ENCODE peak calls at places on chromosomes 11 and 22, in eight cellular contexts. One of them, this sample, is unnamed.

GRCh38 chr22:37803195-37803635 is 4.5 kb upstream of the GCAT start:
- DNase-seq in neural progenitor cell: peak
- DNase-seq in fibroblast of villous mesenchyme: no peak
- DNase-seq in astrocyte of the spinal cord: no peak
- DNase-seq in GM23338: peak
- DNase-seq in thoracic aorta: no peak
- DNase-seq in psoas muscle: no peak
- DNase-seq in MCF 10A: no peak
- DNase-seq in this sample: peak

GRCh38 chr11:118565062-118565461 is 669 bp downstream of the IFT46 start:
- DNase-seq in neural progenitor cell: no peak
- DNase-seq in fibroblast of villous mesenchyme: no peak
- DNase-seq in astrocyte of the spinal cord: no peak
- DNase-seq in GM23338: peak
- DNase-seq in thoracic aorta: peak
- DNase-seq in psoas muscle: peak
- DNase-seq in MCF 10A: no peak
- DNase-seq in this sample: no peak

GRCh38 chr11:75813622-75814039 is 1.4 kb upstream of the UVRAG start:
- DNase-seq in neural progenitor cell: no peak
- DNase-seq in fibroblast of villous mesenchyme: no peak
- DNase-seq in astrocyte of the spinal cord: no peak
- DNase-seq in GM23338: no peak
- DNase-seq in thoracic aorta: no peak
- DNase-seq in psoas muscle: no peak
- DNase-seq in MCF 10A: peak
- DNase-seq in this sample: no peak

GRCh38 chr22:36439481-36440271 is 41.8 kb downstream of the TXN2 start:
- DNase-seq in neural progenitor cell: no peak
- DNase-seq in fibroblast of villous mesenchyme: peak
- DNase-seq in astrocyte of the spinal cord: peak
- DNase-seq in GM23338: no peak
- DNase-seq in thoracic aorta: no peak
- DNase-seq in psoas muscle: peak
- DNase-seq in MCF 10A: peak
- DNase-seq in this sample: no peak

GRCh38 chr11:61587951-61588695 is 7.2 kb upstream of the SYT7 start:
- DNase-seq in neural progenitor cell: peak
- DNase-seq in fibroblast of villous mesenchyme: no peak
- DNase-seq in astrocyte of the spinal cord: no peak
- DNase-seq in GM23338: peak
- DNase-seq in thoracic aorta: no peak
- DNase-seq in psoas muscle: peak
- DNase-seq in MCF 10A: peak
- DNase-seq in this sample: peak

GRCh38 chr11:83724704-83725114 is 438.5 kb upstream of the CCDC90B start:
- DNase-seq in neural progenitor cell: peak
- DNase-seq in fibroblast of villous mesenchyme: peak
- DNase-seq in astrocyte of the spinal cord: no peak
- DNase-seq in GM23338: peak
- DNase-seq in thoracic aorta: no peak
- DNase-seq in psoas muscle: no peak
- DNase-seq in MCF 10A: peak
- DNase-seq in this sample: peak

GRCh38 chr11:133669371-133670046 is 137.2 kb upstream of the OPCML start:
- DNase-seq in neural progenitor cell: peak
- DNase-seq in fibroblast of villous mesenchyme: no peak
- DNase-seq in astrocyte of the spinal cord: no peak
- DNase-seq in GM23338: peak
- DNase-seq in thoracic aorta: no peak
- DNase-seq in psoas muscle: no peak
- DNase-seq in MCF 10A: no peak
- DNase-seq in this sample: no peak

GRCh38 chr11:57584341-57584740 is 13.1 kb upstream of the SERPING1 start:
- DNase-seq in neural progenitor cell: peak
- DNase-seq in fibroblast of villous mesenchyme: no peak
- DNase-seq in astrocyte of the spinal cord: no peak
- DNase-seq in GM23338: no peak
- DNase-seq in thoracic aorta: no peak
- DNase-seq in psoas muscle: no peak
- DNase-seq in MCF 10A: no peak
- DNase-seq in this sample: peak

GRCh38 chr11:64356498-64357411 is 2.2 kb upstream of the RPS6KA4 start:
- DNase-seq in neural progenitor cell: peak
- DNase-seq in fibroblast of villous mesenchyme: peak
- DNase-seq in astrocyte of the spinal cord: peak
- DNase-seq in GM23338: peak
- DNase-seq in thoracic aorta: no peak
- DNase-seq in psoas muscle: no peak
- DNase-seq in MCF 10A: peak
- DNase-seq in this sample: peak

DNA sequence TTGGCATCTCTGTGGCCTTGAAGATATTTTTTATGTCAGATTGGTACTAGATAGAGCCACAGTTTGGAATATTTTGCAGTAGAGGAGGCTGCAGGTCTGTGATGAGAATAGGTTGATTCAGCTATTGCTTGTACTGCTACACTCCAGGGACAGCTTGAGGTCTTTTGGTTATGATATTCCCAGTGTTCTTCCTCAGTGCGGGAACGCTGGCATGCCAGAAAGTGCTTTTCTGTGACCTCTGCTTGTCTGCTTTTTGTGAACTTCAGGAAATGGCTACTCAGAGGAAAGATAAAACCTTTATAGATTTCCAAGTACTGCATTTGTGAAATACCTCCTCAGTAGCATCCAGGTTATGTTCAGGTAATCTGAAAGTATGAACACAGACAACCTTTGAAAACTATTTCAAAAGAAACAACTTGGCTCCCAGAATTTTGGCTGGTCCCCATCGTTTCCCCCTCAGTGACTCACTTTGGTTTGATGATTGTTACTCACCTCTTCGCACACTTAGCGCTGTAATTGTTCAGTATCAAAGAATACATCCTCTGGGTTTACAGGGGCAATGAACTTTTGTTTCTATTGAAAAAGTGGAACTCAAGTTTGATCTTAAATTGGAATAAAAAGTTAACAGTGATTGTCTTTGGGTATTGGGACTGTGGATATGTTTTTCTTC is 191.4 kb downstream of the HIPK3 start:
- DNase-seq in neural progenitor cell: no peak
- DNase-seq in fibroblast of villous mesenchyme: no peak
- DNase-seq in astrocyte of the spinal cord: no peak
- DNase-seq in GM23338: no peak
- DNase-seq in thoracic aorta: no peak
- DNase-seq in psoas muscle: no peak
- DNase-seq in MCF 10A: peak
- DNase-seq in this sample: no peak
- TF ChIP-seq CTCF in neural progenitor cell: no peak
- TF ChIP-seq CTCF in fibroblast of villous mesenchyme: no peak
- TF ChIP-seq CTCF in astrocyte of the spinal cord: no peak
- TF ChIP-seq CTCF in GM23338: no peak
- TF ChIP-seq CTCF in thoracic aorta: no peak
- TF ChIP-seq CTCF in psoas muscle: no peak
- TF ChIP-seq CTCF in MCF 10A: no peak
- TF ChIP-seq CTCF in this sample: no peak

GRCh38 chr11:68019486-68019885 is 9.4 kb downstream of the ALDH3B1 start:
- DNase-seq in neural progenitor cell: no peak
- DNase-seq in fibroblast of villous mesenchyme: no peak
- DNase-seq in astrocyte of the spinal cord: no peak
- DNase-seq in GM23338: no peak
- DNase-seq in thoracic aorta: no peak
- DNase-seq in psoas muscle: no peak
- DNase-seq in MCF 10A: no peak
- DNase-seq in this sample: no peak

GRCh38 chr11:68018730-68019190 is 8.6 kb downstream of the ALDH3B1 start:
- DNase-seq in neural progenitor cell: no peak
- DNase-seq in fibroblast of villous mesenchyme: no peak
- DNase-seq in astrocyte of the spinal cord: no peak
- DNase-seq in GM23338: no peak
- DNase-seq in thoracic aorta: no peak
- DNase-seq in psoas muscle: no peak
- DNase-seq in MCF 10A: no peak
- DNase-seq in this sample: no peak

GRCh38 chr11:68020575-68020974 is 9.9 kb upstream of the NDUFS8 start:
- DNase-seq in neural progenitor cell: peak
- DNase-seq in fibroblast of villous mesenchyme: peak
- DNase-seq in astrocyte of the spinal cord: no peak
- DNase-seq in GM23338: peak
- DNase-seq in thoracic aorta: no peak
- DNase-seq in psoas muscle: no peak
- DNase-seq in MCF 10A: peak
- DNase-seq in this sample: no peak

GRCh38 chr11:68022531-68022930 is 8.0 kb upstream of the NDUFS8 start:
- DNase-seq in neural progenitor cell: no peak
- DNase-seq in fibroblast of villous mesenchyme: no peak
- DNase-seq in astrocyte of the spinal cord: no peak
- DNase-seq in GM23338: no peak
- DNase-seq in thoracic aorta: no peak
- DNase-seq in psoas muscle: no peak
- DNase-seq in MCF 10A: no peak
- DNase-seq in this sample: no peak

DNA sequence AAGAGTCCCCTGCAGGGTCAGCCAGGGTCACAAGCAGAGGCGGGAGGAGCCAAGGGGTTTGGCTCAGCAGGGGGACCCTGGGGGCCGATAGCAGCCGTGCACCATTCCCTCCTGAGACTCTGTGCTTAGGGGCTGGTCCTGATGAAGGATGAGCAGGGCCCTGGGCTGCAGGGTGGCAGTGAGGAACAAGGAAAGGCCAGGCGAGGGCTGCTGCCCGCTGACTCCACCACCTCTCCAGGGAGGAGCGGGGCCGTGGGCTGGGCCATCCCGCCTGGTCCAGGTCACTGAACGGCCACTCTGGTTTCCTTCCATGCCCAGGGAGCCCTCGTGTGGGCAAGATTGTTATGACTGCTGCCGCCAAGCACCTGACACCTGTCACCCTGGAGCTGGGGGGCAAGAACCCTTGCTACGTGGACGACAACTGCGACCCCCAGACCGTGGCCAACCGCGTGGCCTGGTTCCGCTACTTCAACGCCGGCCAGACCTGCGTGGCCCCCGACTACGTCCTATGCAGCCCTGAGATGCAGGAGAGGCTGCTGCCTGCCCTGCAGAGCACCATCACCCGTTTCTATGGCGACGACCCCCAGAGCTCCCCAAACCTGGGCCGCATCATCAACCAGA is 9.2 kb upstream of the NDUFS8 start:
- DNase-seq in neural progenitor cell: peak
- DNase-seq in fibroblast of villous mesenchyme: no peak
- DNase-seq in astrocyte of the spinal cord: no peak
- DNase-seq in GM23338: peak
- DNase-seq in thoracic aorta: no peak
- DNase-seq in psoas muscle: no peak
- DNase-seq in MCF 10A: peak
- DNase-seq in this sample: no peak
- TF ChIP-seq CTCF in neural progenitor cell: peak
- TF ChIP-seq CTCF in fibroblast of villous mesenchyme: peak
- TF ChIP-seq CTCF in astrocyte of the spinal cord: peak
- TF ChIP-seq CTCF in GM23338: peak
- TF ChIP-seq CTCF in thoracic aorta: no peak
- TF ChIP-seq CTCF in psoas muscle: peak
- TF ChIP-seq CTCF in MCF 10A: peak
- TF ChIP-seq CTCF in this sample: peak

DNA sequence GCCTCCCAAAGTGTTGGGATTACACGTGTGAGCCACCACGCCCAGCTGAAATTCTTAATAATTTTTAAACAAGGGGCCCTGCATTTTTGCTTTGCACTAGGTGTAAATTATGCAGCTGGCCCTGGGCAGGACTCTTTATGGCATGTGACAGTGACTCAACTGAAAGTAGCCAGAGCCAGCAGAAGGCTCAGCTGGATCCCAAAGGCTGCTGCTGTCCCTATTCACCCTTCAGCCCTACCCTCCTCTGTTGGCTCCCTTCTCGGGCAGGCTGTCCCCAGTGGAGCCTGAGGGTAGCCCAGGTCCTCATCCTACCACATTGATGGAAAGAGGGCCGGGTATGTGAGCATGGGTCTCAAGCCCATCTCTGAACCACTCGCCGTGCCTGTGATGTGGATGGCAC is 45.6 kb downstream of the CD82 start:
- DNase-seq in neural progenitor cell: no peak
- DNase-seq in fibroblast of villous mesenchyme: peak
- DNase-seq in astrocyte of the spinal cord: no peak
- DNase-seq in GM23338: no peak
- DNase-seq in thoracic aorta: no peak
- DNase-seq in psoas muscle: no peak
- DNase-seq in MCF 10A: no peak
- DNase-seq in this sample: no peak
- TF ChIP-seq CTCF in neural progenitor cell: no peak
- TF ChIP-seq CTCF in fibroblast of villous mesenchyme: no peak
- TF ChIP-seq CTCF in astrocyte of the spinal cord: no peak
- TF ChIP-seq CTCF in GM23338: no peak
- TF ChIP-seq CTCF in thoracic aorta: no peak
- TF ChIP-seq CTCF in psoas muscle: no peak
- TF ChIP-seq CTCF in MCF 10A: no peak
- TF ChIP-seq CTCF in this sample: no peak

GRCh38 chr11:132402056-132402684 is 1031.8 kb downstream of the NTM start:
- DNase-seq in neural progenitor cell: peak
- DNase-seq in fibroblast of villous mesenchyme: no peak
- DNase-seq in astrocyte of the spinal cord: peak
- DNase-seq in GM23338: peak
- DNase-seq in thoracic aorta: no peak
- DNase-seq in psoas muscle: no peak
- DNase-seq in MCF 10A: no peak
- DNase-seq in this sample: peak
- TF ChIP-seq CTCF in neural progenitor cell: peak
- TF ChIP-seq CTCF in fibroblast of villous mesenchyme: no peak
- TF ChIP-seq CTCF in astrocyte of the spinal cord: peak
- TF ChIP-seq CTCF in GM23338: peak
- TF ChIP-seq CTCF in thoracic aorta: no peak
- TF ChIP-seq CTCF in psoas muscle: no peak
- TF ChIP-seq CTCF in MCF 10A: no peak
- TF ChIP-seq CTCF in this sample: peak

GRCh38 chr11:112345708-112346107 is 85.0 kb upstream of the PLET1 start:
- DNase-seq in neural progenitor cell: peak
- DNase-seq in fibroblast of villous mesenchyme: peak
- DNase-seq in astrocyte of the spinal cord: no peak
- DNase-seq in GM23338: peak
- DNase-seq in thoracic aorta: no peak
- DNase-seq in psoas muscle: no peak
- DNase-seq in MCF 10A: no peak
- DNase-seq in this sample: no peak
- TF ChIP-seq CTCF in neural progenitor cell: peak
- TF ChIP-seq CTCF in fibroblast of villous mesenchyme: peak
- TF ChIP-seq CTCF in astrocyte of the spinal cord: no peak
- TF ChIP-seq CTCF in GM23338: peak
- TF ChIP-seq CTCF in thoracic aorta: no peak
- TF ChIP-seq CTCF in psoas muscle: no peak
- TF ChIP-seq CTCF in MCF 10A: peak
- TF ChIP-seq CTCF in this sample: peak

GRCh38 chr11:66834539-66834845 is 8.7 kb upstream of the RCE1 start:
- DNase-seq in neural progenitor cell: no peak
- DNase-seq in fibroblast of villous mesenchyme: no peak
- DNase-seq in astrocyte of the spinal cord: no peak
- DNase-seq in GM23338: no peak
- DNase-seq in thoracic aorta: no peak
- DNase-seq in psoas muscle: no peak
- DNase-seq in MCF 10A: no peak
- DNase-seq in this sample: no peak
- TF ChIP-seq CTCF in neural progenitor cell: no peak
- TF ChIP-seq CTCF in fibroblast of villous mesenchyme: no peak
- TF ChIP-seq CTCF in astrocyte of the spinal cord: no peak
- TF ChIP-seq CTCF in GM23338: no peak
- TF ChIP-seq CTCF in thoracic aorta: no peak
- TF ChIP-seq CTCF in psoas muscle: no peak
- TF ChIP-seq CTCF in MCF 10A: no peak
- TF ChIP-seq CTCF in this sample: peak